ENCODE peak calls at places on chromosomes 3 and 15, in eight cellular contexts. N, Q, R, X, W, H, U and P are unnamed samples.

GRCh38 chr15:85019815-85020590 is 38.3 kb downstream of the PDE8A start:
- DNase-seq in N (peak; percentile 69), W (no peak), R (peak; percentile 22), X (no peak), Q (no peak), H (no peak), U (no peak), P (no peak)

GRCh38 chr3:45486926-45487325 is 98.5 kb downstream of the LARS2 start:
- DNase-seq in U (no peak), H (no peak), N (peak; percentile 57), Q (no peak), R (no peak), W (no peak), X (no peak), P (no peak)

GRCh38 chr3:123459867-123460266 is 11.0 kb upstream of the ADCY5 start:
- DNase-seq in H (no peak), W (no peak), Q (no peak), N (no peak), X (no peak), R (no peak), U (no peak), P (no peak)

GRCh38 chr3:113695818-113696645 is at the start of gene USF3:
- DNase-seq in X (no peak), N (peak; percentile 60), R (peak; percentile 52), Q (no peak), W (peak; percentile 63), U (peak; percentile 64), H (peak; percentile 50), P (peak; percentile 94)

GRCh38 chr3:53836084-53836872 is 9.9 kb downstream of the CHDH start:
- DNase-seq in N (no peak), R (no peak), W (no peak), H (no peak), Q (no peak), X (no peak), U (no peak), P (no peak)

GRCh38 chr15:25789206-25789605 is 73.9 kb downstream of the ATP10A start:
- DNase-seq in R (no peak), X (no peak), U (peak; percentile 8), W (peak; percentile 32), Q (no peak), N (no peak), H (no peak), P (no peak)

GRCh38 chr15:56243774-56244236 is at the start of gene RFX7:
- DNase-seq in N (peak; percentile 74), X (peak; percentile 29), Q (no peak), W (peak; percentile 81), R (peak; percentile 58), H (peak; percentile 50), U (peak; percentile 84), P (peak; percentile 76)

GRCh38 chr3:49378249-49378899 is 20.2 kb upstream of the GPX1 start:
- DNase-seq in N (peak; percentile 94), R (peak; percentile 77), W (peak; percentile 80), X (no peak), U (peak; percentile 88), H (peak; percentile 33), Q (no peak), P (no peak)

GRCh38 chr3:70805044-70805732 is 492.8 kb upstream of the MDFIC2 start:
- DNase-seq in H (no peak), U (peak; percentile 54), W (peak; percentile 48), R (peak; percentile 51), N (peak; percentile 52), X (peak; percentile 10), Q (no peak), P (no peak)

GRCh38 chr15:76868740-76869139 is 36.4 kb downstream of the SCAPER start:
- DNase-seq in Q (no peak), N (no peak), W (no peak), H (no peak), R (no peak), X (no peak), U (no peak), P (no peak)

GRCh38 chr3:156818890-156819289 is 7.3 kb upstream of the LEKR1 start:
- DNase-seq in X (no peak), R (peak; percentile 70), H (no peak), N (peak; percentile 92), Q (no peak), W (peak; percentile 66), U (peak; percentile 69), P (no peak)

GRCh38 chr15:28920781-28921331 is 35.1 kb downstream of the APBA2 start:
- DNase-seq in H (no peak), N (no peak), R (no peak), U (no peak), X (no peak), Q (no peak), W (no peak), P (no peak)

GRCh38 chr3:116198087-116198486 is 247.2 kb downstream of the LSAMP start:
- DNase-seq in Q (no peak), H (no peak), U (peak; percentile 61), X (no peak), R (peak; percentile 56), N (peak; percentile 68), W (peak; percentile 2), P (no peak)

GRCh38 chr3:111864821-111865656 is 6.0 kb downstream of the PHLDB2 start:
- DNase-seq in R (peak; percentile 93), X (no peak), H (no peak), Q (no peak), N (peak; percentile 99), W (peak; percentile 91), U (peak; percentile 90), P (no peak)

GRCh38 chr3:133675631-133676335 is 14.0 kb upstream of the TOPBP1 start:
- DNase-seq in R (no peak), U (no peak), Q (no peak), X (no peak), W (no peak), N (no peak), H (no peak), P (no peak)

GRCh38 chr3:127792664-127793292 is 29.5 kb downstream of the MGLL start:
- DNase-seq in H (peak; percentile 78), X (peak; percentile 78), U (peak; percentile 90), N (peak; percentile 92), Q (peak; percentile 100), W (peak; percentile 93), R (peak; percentile 94), P (no peak)
- TF ChIP-seq CTCF in H (no peak), X (no peak), U (no peak), N (no peak), Q (no peak), W (no peak), R (no peak), P (no peak)

DNA sequence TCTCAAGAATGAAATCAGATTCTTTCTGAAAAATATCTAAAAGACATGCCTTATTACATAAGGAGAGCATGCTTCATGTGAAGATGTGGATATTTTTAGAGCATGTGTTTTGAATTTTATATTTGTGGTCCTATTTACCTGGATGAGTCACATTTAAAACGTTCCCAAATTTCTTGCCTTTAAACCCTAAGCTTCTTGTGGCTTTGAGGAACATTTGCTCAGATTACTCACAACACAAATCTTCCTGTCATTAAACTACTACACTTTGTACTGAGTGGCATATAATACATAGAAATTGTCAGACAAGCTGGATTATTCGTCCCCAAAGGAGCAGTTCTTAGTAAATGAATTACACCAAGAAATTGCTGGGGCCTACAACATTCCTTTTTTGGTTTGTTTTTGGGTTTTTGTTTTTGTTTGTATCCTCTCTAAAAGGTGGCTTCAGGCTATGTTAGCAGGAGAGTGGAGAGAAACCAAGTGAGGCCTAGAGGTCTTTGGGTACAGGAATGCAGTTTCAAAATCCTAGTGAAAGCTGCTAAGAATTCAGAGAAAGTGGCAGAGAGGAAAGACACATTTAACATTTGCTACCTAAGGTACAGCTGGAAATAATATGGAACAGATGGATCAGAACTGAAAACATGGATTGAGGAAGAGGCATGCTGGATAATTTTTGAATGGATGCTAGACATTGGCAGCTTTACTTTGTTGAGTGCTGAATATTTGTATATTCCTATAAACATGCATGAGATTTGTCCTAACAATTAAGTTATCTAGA is 128.1 kb downstream of the RPL22L1 start:
- DNase-seq in X (no peak), U (no peak), H (no peak), N (peak; percentile 63), R (peak; percentile 52), Q (peak; percentile 86), W (no peak), P (no peak)
- TF ChIP-seq CTCF in X (no peak), U (no peak), H (no peak), N (no peak), R (no peak), Q (no peak), W (no peak), P (no peak)

GRCh38 chr15:89243691-89244511 is at the start of gene FANCI:
- DNase-seq in H (peak; percentile 92), R (peak; percentile 94), W (peak; percentile 96), N (peak; percentile 92), X (peak; percentile 74), U (peak; percentile 96), Q (peak; percentile 72), P (peak; percentile 95)
- TF ChIP-seq CTCF in H (peak; percentile 59), R (peak; percentile 46), W (peak; percentile 38), N (peak; percentile 22), X (peak; percentile 59), U (peak; percentile 56), Q (peak; percentile 54), P (peak; percentile 66)

GRCh38 chr3:183082355-183082915 is 16.9 kb downstream of the MCCC1 start:
- DNase-seq in Q (no peak), R (no peak), H (no peak), W (no peak), U (no peak), X (no peak), N (no peak), P (no peak)

GRCh38 chr3:183092256-183092655 is 7.0 kb downstream of the MCCC1 start:
- DNase-seq in H (no peak), W (no peak), N (no peak), U (no peak), X (no peak), R (no peak), Q (no peak), P (no peak)

GRCh38 chr3:183081459-183082183 is 17.7 kb downstream of the MCCC1 start:
- DNase-seq in R (no peak), H (no peak), Q (no peak), X (no peak), N (no peak), U (no peak), W (no peak), P (no peak)

GRCh38 chr3:183085634-183086390 is 13.5 kb downstream of the MCCC1 start:
- DNase-seq in N (peak; percentile 69), Q (no peak), R (peak; percentile 48), W (no peak), X (no peak), H (no peak), U (peak; percentile 20), P (no peak)

DNA sequence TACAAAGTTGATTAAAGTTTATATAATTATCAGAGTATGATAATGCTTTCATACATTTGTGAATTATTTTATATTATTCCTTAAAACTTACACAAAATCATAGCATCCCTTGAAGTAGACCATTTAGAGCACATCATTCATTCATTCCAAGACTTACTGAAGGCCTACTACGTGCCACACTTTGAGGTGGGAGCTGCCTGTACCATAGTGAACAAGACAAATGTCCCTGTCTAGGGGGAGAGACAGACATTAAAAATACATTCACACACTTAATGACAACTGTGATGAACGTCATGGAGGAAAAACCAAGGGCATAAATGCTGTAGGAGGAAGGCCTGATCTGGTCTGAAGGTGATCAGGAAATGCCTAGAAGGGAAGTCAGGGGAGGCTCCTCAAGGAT is 12.1 kb downstream of the MCCC1 start:
- DNase-seq in X (no peak), U (no peak), N (no peak), R (no peak), H (no peak), Q (no peak), W (no peak), P (no peak)
- TF ChIP-seq CTCF in X (no peak), U (no peak), N (no peak), R (no peak), H (no peak), Q (no peak), W (no peak), P (no peak)

GRCh38 chr15:71469393-71469792 is 341.0 kb upstream of the NR2E3 start:
- DNase-seq in U (no peak), N (no peak), X (no peak), Q (peak; percentile 92), H (no peak), W (no peak), R (no peak), P (no peak)
- TF ChIP-seq CTCF in U (peak; percentile 8), N (peak; percentile 16), X (no peak), Q (peak; percentile 73), H (no peak), W (no peak), R (no peak), P (no peak)